ENCODE peak calls at places on chromosomes 7 and 10, in five cellular contexts. H is activated T-helper 9 cell treated with anti-CD3 and anti-CD28 coated beads, Interleukin-2, amount 50 U/mL, for 16 hours; Z is SW480; E is stimulated activated CD4-positive, alpha-beta T cell treated with anti-CD3 and anti-CD28 coated beads, Interleukin-1b, Interleukin-23, amount 100 ng/mL, for 24 hours; I is GF-D8. P is an unnamed sample.

GRCh38 chr7:95059842-95060313 is 152.5 kb downstream of the PPP1R9A start:
- DNase-seq in H (no peak), Z (no peak), E (no peak), I (no peak), P (no peak)

GRCh38 chr10:106438386-106438785 is 726.1 kb downstream of the SORCS1 start:
- DNase-seq in H (no peak), Z (no peak), E (no peak), I (no peak), P (no peak)

GRCh38 chr10:101817542-101818118 is 614 bp downstream of the OGA start:
- DNase-seq in H (no peak), Z (no peak), E (no peak), I (peak; percentile 59), P (peak; percentile 11)

GRCh38 chr7:4791738-4792536 is 16.5 kb downstream of the AP5Z1 start:
- DNase-seq in H (peak; percentile 67), Z (no peak), E (peak; percentile 74), I (no peak), P (peak; percentile 77)

GRCh38 chr7:2315787-2316186 is 1.5 kb upstream of the SNX8 start:
- DNase-seq in H (no peak), Z (no peak), E (no peak), I (no peak), P (no peak)

GRCh38 chr7:108525327-108525984 is 479 bp downstream of the PNPLA8 start:
- DNase-seq in H (no peak), Z (peak; percentile 78), E (no peak), I (peak; percentile 66), P (no peak)

GRCh38 chr10:6128591-6129383 is 40.0 kb downstream of the RBM17 start:
- DNase-seq in H (no peak), Z (no peak), E (no peak), I (no peak), P (no peak)

GRCh38 chr7:55571534-55572377 is 546 bp downstream of the VOPP1 start:
- DNase-seq in H (peak; percentile 49), Z (peak; percentile 67), E (no peak), I (peak; percentile 54), P (no peak)

GRCh38 chr10:33279276-33279675 is 55.2 kb downstream of the NRP1 start:
- DNase-seq in H (no peak), Z (no peak), E (no peak), I (no peak), P (no peak)

GRCh38 chr10:61919646-61920215 is 18.2 kb downstream of the ARID5B start:
- DNase-seq in H (no peak), Z (no peak), E (no peak), I (no peak), P (no peak)